ENCODE peak calls at places on chromosomes 7 and 10, in ten cellular contexts. L is stomach, G is fibroblast of villous mesenchyme, I is GM23338, T is transverse colon, K is cardiac muscle cell, N is heart right ventricle, F is PC-3, X is cardiac fibroblast, B is glutamatergic neuron. S is an unnamed sample.
A peak's percentile ranks its signal among the peaks of the same experiment; 100 is the strongest.

GRCh38 chr10:98055875-98056516 is 25.6 kb upstream of the CRTAC1 start:
- DNase-seq in L (no peak), G (peak; percentile 8), I (peak; percentile 83), T (no peak), K (peak; percentile 30), N (no peak), F (peak; percentile 31), X (peak; percentile 11), B (no peak), S (no peak)

GRCh38 chr7:110347091-110347490 is 743.8 kb upstream of the LRRN3 start:
- DNase-seq in L (no peak), G (no peak), I (no peak), T (no peak), K (no peak), N (no peak), F (no peak), X (peak; percentile 1), B (no peak), S (no peak)

GRCh38 chr10:103224133-103224532 is 21.6 kb upstream of the RPEL1 start:
- DNase-seq in L (no peak), G (no peak), I (peak; percentile 46), T (no peak), K (no peak), N (no peak), F (no peak), X (no peak), B (no peak), S (no peak)

GRCh38 chr7:303425-303824 is 13.5 kb downstream of the FOXL3 start:
- DNase-seq in L (no peak), G (no peak), I (no peak), T (no peak), K (no peak), N (no peak), F (no peak), X (no peak), B (no peak), S (no peak)

GRCh38 chr10:103278862-103279298 is 1.9 kb downstream of the INA start:
- DNase-seq in L (peak; percentile 35), G (peak; percentile 58), I (peak; percentile 91), T (peak; percentile 36), K (peak; percentile 71), N (peak; percentile 57), F (peak; percentile 41), X (peak; percentile 61), B (peak; percentile 24), S (peak; percentile 21)

GRCh38 chr7:159105845-159106614 is 38.6 kb downstream of the VIPR2 start:
- DNase-seq in L (no peak), G (no peak), I (peak; percentile 43), T (peak; percentile 3), K (no peak), N (no peak), F (peak; percentile 7), X (no peak), B (no peak), S (no peak)

GRCh38 chr7:26038201-26038990 is 113.6 kb upstream of the NFE2L3 start:
- DNase-seq in L (no peak), G (no peak), I (no peak), T (no peak), K (no peak), N (no peak), F (no peak), X (no peak), B (no peak), S (no peak)

GRCh38 chr7:36227223-36227622 is 74.2 kb downstream of the EEPD1 start:
- DNase-seq in L (peak; percentile 30), G (peak; percentile 49), I (peak; percentile 23), T (peak; percentile 54), K (peak; percentile 55), N (no peak), F (no peak), X (peak; percentile 28), B (no peak), S (no peak)

GRCh38 chr7:12322903-12323300 is 80.8 kb downstream of the VWDE start:
- DNase-seq in L (peak; percentile 26), G (no peak), I (no peak), T (no peak), K (no peak), N (no peak), F (peak; percentile 72), X (no peak), B (no peak), S (no peak)

GRCh38 chr10:109899578-109900355 is 23.5 kb downstream of the XPNPEP1 start:
- DNase-seq in L (no peak), G (peak; percentile 71), I (no peak), T (no peak), K (peak; percentile 81), N (no peak), F (no peak), X (peak; percentile 94), B (no peak), S (no peak)

GRCh38 chr10:79102056-79102874 is 33.5 kb downstream of the ZMIZ1 start:
- DNase-seq in L (peak; percentile 65), G (peak; percentile 78), I (peak; percentile 41), T (peak; percentile 64), K (peak; percentile 34), N (peak; percentile 67), F (peak; percentile 49), X (no peak), B (peak; percentile 70), S (no peak)

GRCh38 chr7:2698581-2699288 is 10.7 kb downstream of the AMZ1 start:
- DNase-seq in L (no peak), G (no peak), I (no peak), T (no peak), K (no peak), N (no peak), F (peak; percentile 17), X (no peak), B (no peak), S (peak; percentile 50)

DNA sequence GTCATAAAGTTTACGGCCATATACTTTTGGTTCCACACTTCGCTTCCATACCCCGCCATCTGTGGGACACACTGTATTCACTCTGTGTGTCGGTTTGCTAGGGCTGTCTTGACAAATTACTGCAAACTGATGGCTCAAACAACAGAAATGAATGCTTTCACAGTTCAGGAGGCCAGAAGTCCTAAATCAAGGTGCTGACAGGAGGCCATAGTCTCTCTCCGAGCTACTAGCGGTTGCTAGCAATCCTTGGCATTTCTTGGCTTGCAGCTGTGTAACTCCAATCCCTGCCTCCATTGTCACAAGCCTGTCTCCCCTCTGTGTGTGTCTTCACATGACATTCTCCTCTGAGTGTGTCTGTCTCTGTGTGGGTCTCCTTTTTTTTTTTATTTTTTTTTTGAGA is 29.0 kb upstream of the BMPR1A start:
- DNase-seq in L (no peak), G (no peak), I (no peak), T (no peak), K (no peak), N (no peak), F (no peak), X (no peak), B (no peak), S (no peak)
- TF ChIP-seq CTCF in L (no peak), G (no peak), I (no peak), T (no peak), K (no peak), N (no peak), F (no peak), X (no peak), B (no peak), S (no peak)

GRCh38 chr10:111139567-111139966 is 62.7 kb downstream of the ADRA2A start:
- DNase-seq in L (no peak), G (no peak), I (no peak), T (no peak), K (no peak), N (no peak), F (no peak), X (no peak), B (no peak), S (no peak)

GRCh38 chr10:111137587-111137986 is 60.8 kb downstream of the ADRA2A start:
- DNase-seq in L (no peak), G (no peak), I (no peak), T (no peak), K (no peak), N (no peak), F (no peak), X (no peak), B (no peak), S (no peak)

GRCh38 chr10:111146025-111146640 is 69.3 kb downstream of the ADRA2A start:
- DNase-seq in L (no peak), G (no peak), I (no peak), T (no peak), K (no peak), N (no peak), F (no peak), X (no peak), B (no peak), S (no peak)

GRCh38 chr10:111137012-111137411 is 60.2 kb downstream of the ADRA2A start:
- DNase-seq in L (no peak), G (no peak), I (peak; percentile 86), T (no peak), K (no peak), N (no peak), F (no peak), X (no peak), B (no peak), S (no peak)

GRCh38 chr10:111142082-111142481 is 65.3 kb downstream of the ADRA2A start:
- DNase-seq in L (no peak), G (no peak), I (peak; percentile 40), T (no peak), K (no peak), N (no peak), F (no peak), X (no peak), B (no peak), S (no peak)
- TF ChIP-seq CTCF in L (no peak), G (no peak), I (peak; percentile 61), T (no peak), K (no peak), N (no peak), F (no peak), X (no peak), B (no peak), S (no peak)

GRCh38 chr7:108382932-108383331 is 73.3 kb downstream of the NRCAM start:
- DNase-seq in L (no peak), G (no peak), I (no peak), T (no peak), K (no peak), N (no peak), F (no peak), X (no peak), B (no peak), S (no peak)

GRCh38 chr7:108380527-108380926 is 75.7 kb downstream of the NRCAM start:
- DNase-seq in L (no peak), G (no peak), I (no peak), T (no peak), K (no peak), N (no peak), F (no peak), X (peak; percentile 57), B (no peak), S (no peak)

GRCh38 chr7:108384721-108385483 is 71.3 kb downstream of the NRCAM start:
- DNase-seq in L (no peak), G (no peak), I (peak; percentile 55), T (no peak), K (no peak), N (no peak), F (peak; percentile 16), X (no peak), B (no peak), S (no peak)

GRCh38 chr7:108385834-108386422 is 70.3 kb downstream of the NRCAM start:
- DNase-seq in L (no peak), G (no peak), I (no peak), T (no peak), K (no peak), N (no peak), F (no peak), X (no peak), B (no peak), S (no peak)
- TF ChIP-seq CTCF in L (no peak), G (no peak), I (no peak), T (no peak), K (no peak), N (no peak), F (no peak), X (no peak), B (no peak), S (no peak)

GRCh38 chr10:5103481-5103880 is 9.3 kb downstream of the AKR1C3 start:
- DNase-seq in L (no peak), G (no peak), I (no peak), T (no peak), K (no peak), N (no peak), F (no peak), X (no peak), B (no peak), S (no peak)
- TF ChIP-seq CTCF in L (no peak), G (no peak), I (no peak), T (no peak), K (no peak), N (no peak), F (no peak), X (no peak), B (no peak), S (no peak)